ENCODE peak calls at places on chromosomes 6 and 20, in four cellular contexts. Q is foreskin fibroblast, M is hepatic stellate cell, G is M059J. Y is an unnamed sample.

GRCh38 chr20:14142171-14142570 is 146.9 kb downstream of the MACROD2 start:
- DNase-seq in Q (peak; percentile 17), G (peak; percentile 27), M (peak; percentile 11), Y (no peak)

GRCh38 chr20:61236677-61237076 is 15.4 kb upstream of the CDH4 start:
- DNase-seq in G (no peak), M (no peak), Q (no peak), Y (no peak)

GRCh38 chr20:3760980-3761379 is 6.6 kb downstream of the ADISSP start:
- DNase-seq in G (no peak), M (no peak), Q (no peak), Y (no peak)

GRCh38 chr20:38961530-38962043 is 557 bp upstream of the DHX35 start:
- DNase-seq in Q (no peak), M (no peak), G (peak; percentile 22), Y (no peak)

GRCh38 chr20:10090588-10091166 is 55.9 kb downstream of the ANKEF1 start:
- DNase-seq in G (peak; percentile 74), M (peak; percentile 24), Q (peak; percentile 48), Y (peak; percentile 43)

GRCh38 chr6:14202947-14203346 is 85.4 kb downstream of the CD83 start:
- DNase-seq in G (no peak), M (no peak), Q (no peak), Y (no peak)

GRCh38 chr20:11452326-11452725 is 465.4 kb upstream of the BTBD3 start:
- DNase-seq in G (peak; percentile 57), Q (peak; percentile 49), M (no peak), Y (no peak)

GRCh38 chr6:107066697-107067659 is 39.0 kb downstream of the MTRES1 start:
- DNase-seq in Q (no peak), G (no peak), M (no peak), Y (no peak)

GRCh38 chr6:27768556-27768955 is 143.6 kb downstream of the OR2B2 start:
- DNase-seq in Q (no peak), G (no peak), M (no peak), Y (no peak)

GRCh38 chr20:41279546-41280225 is 37.8 kb downstream of the ZHX3 start:
- DNase-seq in Q (no peak), G (no peak), M (no peak), Y (no peak)

GRCh38 chr6:27214126-27214601 is 33.3 kb upstream of the PRSS16 start:
- DNase-seq in Q (no peak), M (no peak), G (no peak), Y (no peak)

GRCh38 chr6:52049252-52050050 is 38.0 kb downstream of the PKHD1 start:
- DNase-seq in Q (no peak), G (peak; percentile 46), M (peak; percentile 11), Y (peak; percentile 21)

GRCh38 chr20:52923123-52923543 is 49.0 kb upstream of the TSHZ2 start:
- DNase-seq in M (no peak), G (peak; percentile 99), Q (peak; percentile 24), Y (peak; percentile 82)

GRCh38 chr20:63325554-63326313 is 32.7 kb downstream of the COL20A1 start:
- DNase-seq in Q (no peak), M (no peak), G (no peak), Y (no peak)